ENCODE peak calls at places on chromosomes 2 and 18, in eight cellular contexts. J is prostate gland; H is lower leg skin; P is heart left ventricle; S is Calu3; D is BJ; Y is CD4-positive, alpha-beta T cell; E is bronchial epithelial cell. T is an unnamed sample.

GRCh38 chr2:167581961-167582574 is 665.3 kb downstream of the STK39 start:
- DNase-seq in P (no peak), E (no peak), H (no peak), S (no peak), J (no peak), D (no peak), Y (no peak), T (no peak)

GRCh38 chr2:150075831-150076230 is 411.6 kb downstream of the RND3 start:
- DNase-seq in S (no peak), P (no peak), E (peak), H (no peak), J (no peak), Y (no peak), D (peak), T (no peak)

GRCh38 chr2:85710687-85711577 is 16.8 kb downstream of the GNLY start:
- DNase-seq in Y (no peak), P (peak), E (no peak), J (no peak), S (no peak), H (peak), D (no peak), T (no peak)

GRCh38 chr2:166333809-166334208 is 41.9 kb downstream of the SCN9A start:
- DNase-seq in S (no peak), H (no peak), P (no peak), J (no peak), Y (no peak), E (peak), D (no peak), T (no peak)

GRCh38 chr2:209788925-209789324 is 17.3 kb downstream of the UNC80 start:
- DNase-seq in E (peak), Y (no peak), S (no peak), J (no peak), D (no peak), P (no peak), H (no peak), T (no peak)

GRCh38 chr2:222809582-222809981 is 51.3 kb upstream of the ACSL3 start:
- DNase-seq in H (no peak), S (no peak), Y (no peak), D (no peak), J (no peak), P (no peak), E (no peak), T (no peak)

GRCh38 chr2:200609027-200609614 is 23.3 kb downstream of the AOX1 start:
- DNase-seq in P (no peak), H (no peak), S (no peak), Y (no peak), E (peak), J (no peak), D (peak), T (no peak)

GRCh38 chr2:189402932-189403331 is 38.3 kb upstream of the WDR75 start:
- DNase-seq in Y (no peak), D (peak), J (no peak), P (no peak), H (no peak), E (peak), S (no peak), T (no peak)

GRCh38 chr2:55761526-55761925 is 67.9 kb upstream of the PNPT1 start:
- DNase-seq in S (no peak), P (no peak), E (peak), H (no peak), D (peak), Y (no peak), J (peak), T (peak)

GRCh38 chr2:79782540-79782939 is 269.7 kb downstream of the CTNNA2 start:
- DNase-seq in P (no peak), D (no peak), H (no peak), Y (no peak), E (no peak), J (no peak), S (no peak), T (no peak)

GRCh38 chr2:169131587-169132512 is 62.5 kb downstream of the DHRS9 start:
- DNase-seq in S (peak), J (no peak), P (no peak), E (peak), Y (no peak), D (no peak), H (no peak), T (no peak)

GRCh38 chr18:11522992-11523391 is 86.4 kb upstream of the SLC35G4 start:
- DNase-seq in H (no peak), E (no peak), Y (no peak), D (no peak), J (no peak), S (no peak), P (no peak), T (no peak)

GRCh38 chr2:218031771-218032257 is 29.0 kb upstream of the TNS1 start:
- DNase-seq in J (peak), S (no peak), D (no peak), Y (peak), E (peak), P (peak), H (peak), T (no peak)

GRCh38 chr18:23191952-23192662 is 56.8 kb downstream of the CABLES1 start:
- DNase-seq in J (no peak), S (no peak), D (peak), H (no peak), E (peak), Y (no peak), P (peak), T (no peak)

GRCh38 chr2:157692768-157693167 is 64.1 kb upstream of the ACVR1C start:
- DNase-seq in D (peak), Y (no peak), S (no peak), P (no peak), E (peak), H (no peak), J (no peak), T (peak)

GRCh38 chr18:55731594-55732042 is 143.6 kb upstream of the TCF4 start:
- DNase-seq in J (no peak), S (no peak), D (no peak), P (no peak), E (peak), H (no peak), Y (no peak), T (no peak)

GRCh38 chr2:187395276-187396015 is 52.6 kb downstream of the CALCRL start:
- DNase-seq in D (no peak), H (no peak), E (no peak), S (no peak), J (no peak), Y (no peak), P (no peak), T (no peak)

GRCh38 chr2:75503048-75503607 is 57.6 kb downstream of the EVA1A start:
- DNase-seq in D (peak), J (no peak), H (no peak), E (peak), Y (no peak), S (no peak), P (peak), T (peak)

GRCh38 chr2:120510751-120511395 is 164.9 kb downstream of the INHBB start:
- DNase-seq in P (no peak), H (no peak), J (no peak), D (no peak), E (no peak), S (no peak), Y (no peak), T (no peak)

GRCh38 chr2:185674232-185674631 is 64.4 kb upstream of the FSIP2 start:
- DNase-seq in P (no peak), E (no peak), D (no peak), S (no peak), J (no peak), Y (no peak), H (no peak), T (no peak)

DNA sequence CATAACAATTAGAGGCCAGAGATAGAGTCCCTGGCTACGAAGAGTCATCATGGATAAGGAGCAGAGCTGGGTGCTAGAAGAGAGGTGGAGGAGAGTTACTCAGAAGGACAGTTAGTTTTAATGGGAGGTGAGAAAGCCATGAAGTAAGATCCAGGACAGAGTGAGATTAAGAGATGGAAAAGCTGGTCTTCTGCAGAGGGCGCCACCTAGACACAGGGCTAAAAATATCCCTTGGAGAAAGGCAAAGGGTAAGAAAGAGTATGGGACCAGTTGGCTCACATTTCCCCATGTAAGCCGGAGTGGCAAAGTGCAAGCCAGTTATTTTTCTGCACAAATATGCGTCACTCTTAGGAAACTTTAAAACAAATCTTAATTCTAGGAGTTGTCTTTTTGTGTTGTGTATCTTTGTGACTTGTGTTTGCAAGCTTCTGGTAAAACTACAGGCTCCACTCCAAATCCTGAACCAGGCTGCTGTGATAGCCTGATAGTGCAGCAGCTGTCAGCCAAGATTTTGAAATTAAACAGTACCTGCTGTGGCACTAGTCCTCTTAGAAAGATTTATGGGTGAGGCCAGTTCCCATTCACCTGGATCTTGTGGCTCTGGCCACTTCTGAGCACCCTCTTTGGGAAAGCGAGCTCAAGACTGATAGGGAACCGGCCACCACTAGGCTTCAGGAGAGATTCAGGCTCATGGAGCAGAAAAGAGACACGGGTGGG is 204.2 kb downstream of the TPGS2 start:
- DNase-seq in J (no peak), S (no peak), E (no peak), P (no peak), Y (no peak), H (no peak), D (no peak), T (no peak)
- TF ChIP-seq CTCF in J (no peak), S (no peak), E (peak), P (no peak), Y (no peak), H (no peak), D (peak), T (no peak)

DNA sequence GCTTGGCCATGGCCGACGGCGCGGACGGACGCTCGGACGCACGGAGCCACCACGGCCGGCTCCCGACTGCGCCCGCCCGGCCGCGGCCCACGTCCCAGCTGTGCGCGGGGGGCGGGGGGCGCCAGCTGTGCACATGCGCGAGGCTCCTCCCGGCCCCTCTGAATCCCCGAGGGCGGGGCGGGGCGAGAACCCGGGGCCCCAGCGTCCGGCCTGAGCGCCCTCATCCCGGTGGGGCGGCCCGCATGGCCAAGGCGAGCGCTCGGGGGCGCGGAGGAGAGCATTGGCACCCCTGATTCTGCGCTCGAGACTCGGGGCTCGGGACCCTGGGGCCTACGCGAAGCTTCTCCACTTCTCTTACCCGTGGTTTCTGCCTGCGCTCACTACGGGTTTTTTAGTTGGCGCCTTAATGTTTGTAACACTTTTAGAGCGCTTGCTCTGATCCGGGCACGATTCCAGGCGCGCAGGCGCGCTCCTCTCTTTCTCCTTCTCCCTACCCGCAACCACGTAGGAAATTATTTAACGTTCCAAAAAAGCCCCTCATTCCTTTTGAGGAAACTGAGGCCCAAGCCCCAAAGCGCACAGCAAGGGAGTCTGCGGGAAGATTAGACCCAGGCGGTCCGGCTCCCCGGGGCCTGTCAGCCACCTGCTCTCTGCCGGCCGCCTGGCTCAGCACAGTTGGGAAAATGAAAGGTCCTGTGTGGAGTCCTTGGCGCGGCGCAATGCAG is at the start of gene PXDN:
- DNase-seq in Y (no peak), D (no peak), E (peak), J (peak), P (peak), S (no peak), H (peak), T (no peak)
- TF ChIP-seq CTCF in Y (no peak), D (no peak), E (no peak), J (no peak), P (no peak), S (no peak), H (no peak), T (no peak)

GRCh38 chr2:59584958-59585357 is 968.5 kb downstream of the BCL11A start:
- DNase-seq in D (no peak), P (no peak), E (peak), J (no peak), H (no peak), Y (no peak), S (peak), T (no peak)
- TF ChIP-seq CTCF in D (no peak), P (no peak), E (peak), J (no peak), H (no peak), Y (no peak), S (no peak), T (no peak)

GRCh38 chr2:141065042-141065441 is 1065.8 kb downstream of the LRP1B start:
- DNase-seq in Y (no peak), P (no peak), H (no peak), E (no peak), J (no peak), S (no peak), D (no peak), T (no peak)
- TF ChIP-seq CTCF in Y (no peak), P (no peak), H (no peak), E (no peak), J (no peak), S (no peak), D (no peak), T (no peak)

GRCh38 chr2:236977199-236977883 is 108.3 kb upstream of the COPS8 start:
- DNase-seq in H (no peak), E (no peak), Y (no peak), S (no peak), P (no peak), J (no peak), D (no peak), T (no peak)
- TF ChIP-seq CTCF in H (no peak), E (no peak), Y (no peak), S (no peak), P (no peak), J (no peak), D (no peak), T (no peak)

GRCh38 chr2:108625186-108625827 is 91.0 kb downstream of the LIMS1 start:
- DNase-seq in E (no peak), D (no peak), S (no peak), Y (no peak), J (no peak), H (no peak), P (no peak), T (no peak)
- TF ChIP-seq CTCF in E (no peak), D (no peak), S (no peak), Y (no peak), J (no peak), H (no peak), P (no peak), T (no peak)

GRCh38 chr2:145593991-145594702 is 1074.2 kb upstream of the ZEB2 start:
- DNase-seq in Y (no peak), D (peak), P (no peak), E (peak), S (peak), H (no peak), J (no peak), T (peak)
- TF ChIP-seq CTCF in Y (no peak), D (peak), P (no peak), E (no peak), S (no peak), H (no peak), J (no peak), T (peak)

T was measured in AG09309.